ENCODE peak calls at places on chromosomes 12 and 14, in four cellular contexts. G is activated CD8-positive, alpha-beta T cell treated with anti-CD3 and anti-CD28 coated beads for 36 hours; W is bronchial epithelial cell; L is H9. K is an unnamed sample.

GRCh38 chr12:79891506-79892162 is 43.3 kb downstream of the PPP1R12A start:
- DNase-seq in G (no peak), W (no peak), L (no peak), K (no peak)

GRCh38 chr14:69355955-69356321 is 42.2 kb downstream of the ERH start:
- DNase-seq in G (no peak), W (peak), L (no peak), K (no peak)

GRCh38 chr14:57831981-57832380 is 33.9 kb downstream of the SLC35F4 start:
- DNase-seq in G (no peak), W (peak), L (peak), K (no peak)

GRCh38 chr12:39224971-39225370 is 217.9 kb downstream of the KIF21A start:
- DNase-seq in G (no peak), W (no peak), L (no peak), K (no peak)

GRCh38 chr12:105256921-105257320 is 20.9 kb upstream of the APPL2 start:
- DNase-seq in G (no peak), W (no peak), L (no peak), K (no peak)

GRCh38 chr12:64318605-64319004 is 72.0 kb downstream of the C12orf56 start:
- DNase-seq in G (no peak), W (peak), L (peak), K (peak)

GRCh38 chr14:105012171-105012985 is 8.5 kb downstream of the CDCA4 start:
- DNase-seq in G (no peak), W (peak), L (no peak), K (no peak)

GRCh38 chr12:93825501-93825888 is 148.3 kb downstream of the CRADD start:
- DNase-seq in G (no peak), W (no peak), L (no peak), K (no peak)

GRCh38 chr14:67395086-67395875 is 16.7 kb downstream of the PLEK2 start:
- DNase-seq in G (no peak), W (no peak), L (no peak), K (no peak)

GRCh38 chr14:51442513-51443175 is 202.6 kb downstream of the TMX1 start:
- DNase-seq in G (no peak), W (peak), L (no peak), K (no peak)

DNA sequence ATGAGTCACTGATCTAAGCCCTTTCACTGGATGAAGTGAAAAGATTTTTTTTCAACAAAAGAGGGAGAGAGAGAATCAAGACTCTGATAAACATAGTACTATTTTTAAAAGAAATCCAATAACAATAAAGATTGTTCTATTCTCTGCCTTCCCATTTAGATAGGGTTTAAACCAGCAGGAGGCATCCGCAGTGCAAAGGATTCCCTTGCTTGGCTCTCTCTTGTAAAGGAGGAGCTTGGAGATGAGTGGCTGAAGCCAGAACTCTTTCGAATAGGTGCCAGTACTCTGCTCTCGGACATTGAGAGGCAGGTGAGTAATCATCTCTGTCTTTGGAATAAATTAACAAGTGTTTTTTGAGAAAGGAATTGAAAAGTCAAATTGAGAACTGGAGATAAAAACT is 124.9 kb downstream of the DERA start:
- DNase-seq in G (no peak), W (no peak), L (no peak), K (no peak)
- TF ChIP-seq CTCF in G (no peak), W (no peak), L (no peak), K (no peak)

GRCh38 chr12:123271182-123271491 is 519 bp downstream of the CDK2AP1 start:
- DNase-seq in G (peak), W (peak), L (no peak), K (peak)
- TF ChIP-seq CTCF in G (peak), W (peak), L (peak), K (peak)

GRCh38 chr12:75526655-75527511 is 15.5 kb upstream of the KRR1 start:
- DNase-seq in G (peak), W (peak), L (peak), K (peak)
- TF ChIP-seq CTCF in G (peak), W (peak), L (peak), K (peak)

GRCh38 chr14:96359959-96360358 is 3.2 kb downstream of the ATG2B start:
- DNase-seq in G (no peak), W (no peak), L (no peak), K (no peak)

GRCh38 chr14:96362071-96362964 is 823 bp downstream of the ATG2B start:
- DNase-seq in G (peak), W (peak), L (no peak), K (no peak)

GRCh38 chr14:96354246-96354645 is 8.9 kb downstream of the ATG2B start:
- DNase-seq in G (no peak), W (no peak), L (no peak), K (no peak)

GRCh38 chr14:96352708-96353107 is 10.4 kb downstream of the ATG2B start:
- DNase-seq in G (no peak), W (no peak), L (no peak), K (no peak)

GRCh38 chr14:96357216-96357615 is 5.9 kb downstream of the ATG2B start:
- DNase-seq in G (no peak), W (no peak), L (no peak), K (no peak)
- TF ChIP-seq CTCF in G (no peak), W (no peak), L (peak), K (peak)

GRCh38 chr12:132773077-132774020 is 11.7 kb upstream of the ANKLE2 start:
- DNase-seq in G (no peak), W (no peak), L (no peak), K (no peak)

GRCh38 chr12:132774646-132775275 is 13.1 kb upstream of the ANKLE2 start:
- DNase-seq in G (no peak), W (no peak), L (no peak), K (no peak)

GRCh38 chr12:132775502-132776233 is 14.0 kb upstream of the ANKLE2 start:
- DNase-seq in G (no peak), W (no peak), L (no peak), K (no peak)

GRCh38 chr12:132772551-132772950 is 10.9 kb upstream of the ANKLE2 start:
- DNase-seq in G (no peak), W (no peak), L (no peak), K (no peak)

GRCh38 chr12:132774159-132774558 is 12.5 kb upstream of the ANKLE2 start:
- DNase-seq in G (no peak), W (no peak), L (no peak), K (no peak)
- TF ChIP-seq CTCF in G (no peak), W (no peak), L (no peak), K (no peak)

DNA sequence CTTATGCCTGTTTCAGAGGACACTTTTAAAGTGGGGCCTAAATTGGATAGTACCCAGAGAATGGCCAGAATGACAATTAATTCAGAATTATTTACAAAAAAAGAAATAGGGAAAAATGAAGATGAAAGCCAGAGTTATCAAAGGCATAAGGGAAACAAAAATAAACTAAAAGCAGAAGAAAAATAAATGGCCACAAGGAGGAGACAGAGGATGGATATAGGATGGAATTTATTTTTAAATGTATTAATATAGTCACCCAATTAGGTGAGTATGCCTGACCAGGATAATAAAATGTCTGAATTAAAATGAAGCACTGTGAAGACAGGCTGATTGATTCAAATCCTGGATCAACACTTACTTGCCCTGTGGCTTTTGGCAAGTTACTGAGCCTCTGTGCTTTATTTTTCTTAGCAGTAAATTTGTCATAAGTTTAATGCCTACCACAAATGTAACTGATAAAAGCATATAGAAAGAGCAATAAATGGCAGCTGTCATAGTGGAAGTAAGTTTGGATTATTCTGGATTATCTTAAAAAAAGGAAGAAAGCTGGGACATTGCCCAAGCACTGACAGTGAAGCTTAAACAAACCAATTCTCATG is 3.4 kb downstream of the CLEC9A start:
- DNase-seq in G (no peak), W (peak), L (no peak), K (no peak)
- TF ChIP-seq CTCF in G (peak), W (peak), L (peak), K (peak)

GRCh38 chr14:28746247-28746646 is 20.3 kb upstream of the FOXG1 start:
- DNase-seq in G (no peak), W (no peak), L (no peak), K (no peak)

GRCh38 chr14:28755930-28756895 is 10.4 kb upstream of the FOXG1 start:
- DNase-seq in G (no peak), W (no peak), L (no peak), K (no peak)

GRCh38 chr14:28755198-28755794 is 11.3 kb upstream of the FOXG1 start:
- DNase-seq in G (no peak), W (no peak), L (no peak), K (no peak)

GRCh38 chr14:28754209-28754985 is 12.2 kb upstream of the FOXG1 start:
- DNase-seq in G (peak), W (peak), L (peak), K (no peak)

GRCh38 chr14:28751467-28752058 is 15.0 kb upstream of the FOXG1 start:
- DNase-seq in G (peak), W (peak), L (peak), K (peak)
- TF ChIP-seq CTCF in G (peak), W (peak), L (peak), K (peak)

GRCh38 chr14:20834899-20835298 is 32.3 kb upstream of the RNASE1 start:
- DNase-seq in G (no peak), W (no peak), L (no peak), K (no peak)

GRCh38 chr14:20830831-20831230 is 28.2 kb upstream of the RNASE1 start:
- DNase-seq in G (no peak), W (no peak), L (no peak), K (no peak)

GRCh38 chr14:20841096-20841495 is 38.5 kb upstream of the RNASE1 start:
- DNase-seq in G (no peak), W (peak), L (no peak), K (no peak)

DNA sequence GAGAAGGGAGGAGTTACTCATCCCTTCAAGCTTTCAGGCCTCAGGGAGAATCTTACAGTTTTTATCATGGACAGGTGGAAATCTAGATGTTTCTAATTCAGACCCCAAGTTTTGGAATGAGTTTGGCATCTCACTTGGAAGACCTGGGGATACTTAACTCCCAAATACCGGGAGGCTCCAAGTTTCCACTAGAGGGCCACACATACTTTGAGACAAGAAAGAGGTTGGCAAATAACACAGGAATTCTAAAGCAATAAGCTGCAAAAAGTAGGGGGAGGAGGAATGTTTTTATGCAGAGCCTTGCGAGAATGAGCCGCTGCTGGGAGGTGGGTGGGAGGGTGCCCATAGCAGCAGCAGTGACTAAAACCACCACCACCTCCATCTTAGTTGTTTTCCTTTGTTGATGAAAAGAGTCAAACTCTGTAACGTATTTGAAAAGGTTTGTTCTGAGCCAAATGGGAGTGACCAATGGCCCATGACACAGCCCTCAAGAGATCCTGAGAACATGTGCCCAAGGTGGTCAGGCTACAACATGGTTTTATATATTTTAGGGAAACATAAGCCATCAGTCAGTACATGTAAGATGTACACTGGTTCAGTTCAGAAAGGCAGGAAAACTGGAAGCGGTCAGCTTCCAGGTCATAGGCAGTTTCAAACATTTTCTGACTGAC is 34.2 kb upstream of the RNASE1 start:
- DNase-seq in G (no peak), W (peak), L (peak), K (no peak)
- TF ChIP-seq CTCF in G (no peak), W (peak), L (peak), K (peak)

DNA sequence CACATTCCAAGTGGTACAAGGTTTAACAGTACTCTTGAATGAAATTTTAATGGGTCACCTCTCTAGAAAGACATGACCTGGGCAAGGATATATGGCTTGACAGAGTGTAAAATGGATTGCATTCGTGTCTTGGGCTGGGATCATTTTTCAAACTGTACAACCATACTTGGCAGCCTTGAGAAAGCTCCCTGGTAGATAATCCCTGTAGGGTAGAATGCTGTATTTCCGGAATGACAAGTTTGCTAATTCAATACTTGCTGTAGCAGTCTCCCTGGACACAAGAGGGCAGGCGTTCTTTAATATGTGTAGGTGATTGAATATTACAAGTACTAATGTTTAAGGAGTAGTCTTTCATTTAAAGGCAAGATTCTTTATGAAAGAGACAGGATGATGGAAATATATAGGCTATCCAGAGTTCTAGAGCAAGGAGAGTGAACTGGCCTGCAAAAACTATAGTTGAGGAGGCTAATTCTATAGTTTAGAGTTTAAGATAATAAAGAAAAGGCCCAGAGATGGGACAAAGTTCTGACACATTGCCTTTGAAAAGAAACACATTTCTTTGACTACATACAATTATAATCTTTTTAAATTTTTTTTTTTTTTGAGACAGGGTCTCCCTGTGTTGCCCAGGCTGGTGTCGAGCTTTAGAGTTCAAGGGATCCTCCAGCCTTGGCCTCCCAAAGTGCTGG is 53.4 kb downstream of the PLBD1 start:
- DNase-seq in G (peak), W (peak), L (no peak), K (no peak)
- TF ChIP-seq CTCF in G (no peak), W (peak), L (peak), K (peak)

DNA sequence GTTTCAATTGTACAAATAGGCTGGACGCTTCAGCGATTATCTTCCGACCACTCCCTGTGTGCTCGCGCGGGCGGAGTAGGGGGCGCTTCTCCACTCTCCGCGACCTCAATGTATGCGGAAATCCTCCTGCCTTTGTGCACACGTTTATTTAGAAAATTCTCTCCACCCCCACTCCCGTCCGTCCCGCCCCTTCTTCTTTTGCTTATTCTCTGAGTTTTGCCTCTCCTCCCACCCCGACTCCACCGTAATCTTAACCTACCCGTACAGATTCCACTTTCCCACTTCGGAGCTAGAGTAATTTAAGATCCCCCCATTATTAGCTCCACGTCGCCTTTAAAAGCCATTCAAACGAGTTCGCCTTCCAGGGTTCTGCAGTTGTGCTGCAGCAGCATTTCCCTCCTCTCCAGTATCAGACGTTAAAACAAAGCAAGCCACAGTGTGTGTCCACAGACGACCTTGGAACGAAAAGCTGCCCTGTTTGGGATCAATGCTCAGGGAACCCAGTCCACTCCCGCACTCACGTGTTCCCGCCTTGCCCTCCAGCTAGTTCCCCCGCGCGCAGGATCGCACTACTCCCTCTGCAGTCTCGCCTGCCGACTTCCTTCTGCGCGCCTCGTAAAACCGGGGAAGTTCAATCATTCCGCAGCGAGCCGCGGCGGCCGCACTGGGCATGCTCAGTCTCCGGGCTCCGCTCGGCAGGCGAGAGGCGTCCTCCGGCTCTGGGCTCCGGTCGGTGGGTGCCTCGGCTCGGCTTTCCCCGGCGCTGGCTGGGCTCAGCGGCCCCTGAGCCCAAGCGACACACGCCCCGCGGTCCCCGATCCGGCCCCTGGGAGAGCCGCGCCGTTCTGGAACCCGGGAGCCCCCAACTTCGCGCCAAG is at the start of gene ANO6:
- DNase-seq in G (peak), W (peak), L (peak), K (peak)
- TF ChIP-seq CTCF in G (no peak), W (peak), L (no peak), K (peak)

K was measured in neural crest cell.